ENCODE peak calls at places on chromosomes 3 and 15, in ten cellular contexts. C, R, A, S, X, Z, T, G, I and L are unnamed samples.
A peak's percentile ranks its signal among the peaks of the same experiment; 100 is the strongest.

GRCh38 chr3:188052229-188052965 is 101.6 kb upstream of the LPP start:
- DNase-seq in C (peak; percentile 20), T (no peak), S (peak; percentile 76), G (peak; percentile 86), I (no peak), Z (peak; percentile 65), R (no peak), X (peak; percentile 67), A (no peak), L (no peak)

GRCh38 chr3:196609343-196609775 is 30.1 kb upstream of the NRROS start:
- DNase-seq in G (peak; percentile 63), X (peak; percentile 95), A (peak; percentile 87), I (peak; percentile 92), T (peak; percentile 93), R (peak; percentile 98), S (peak; percentile 96), C (peak; percentile 62), Z (peak; percentile 97), L (peak; percentile 86)

GRCh38 chr3:175020101-175020500 is 161.0 kb downstream of the NAALADL2 start:
- DNase-seq in C (no peak), R (no peak), X (no peak), A (peak; percentile 37), I (no peak), Z (no peak), S (no peak), G (peak; percentile 27), T (no peak), L (no peak)

GRCh38 chr3:154898398-154898797 is 181.7 kb upstream of the MME start:
- DNase-seq in G (no peak), I (no peak), R (no peak), C (no peak), X (no peak), T (no peak), S (no peak), A (no peak), Z (no peak), L (no peak)

GRCh38 chr15:85621096-85621495 is 173.6 kb downstream of the KLHL25 start:
- DNase-seq in R (no peak), X (no peak), I (no peak), S (no peak), A (peak; percentile 86), G (peak; percentile 48), T (no peak), C (no peak), Z (no peak), L (no peak)

GRCh38 chr3:43287514-43287913 is 1.2 kb downstream of the SNRK start:
- DNase-seq in T (peak; percentile 33), R (no peak), I (peak; percentile 10), G (peak; percentile 13), A (peak; percentile 28), X (no peak), C (no peak), Z (no peak), S (peak; percentile 14), L (no peak)

GRCh38 chr3:1172642-1173041 is 79.8 kb downstream of the CNTN6 start:
- DNase-seq in I (no peak), R (no peak), T (no peak), C (no peak), X (no peak), G (no peak), A (no peak), S (no peak), Z (no peak), L (no peak)

GRCh38 chr15:26157081-26157480 is 294.0 kb upstream of the ATP10A start:
- DNase-seq in S (no peak), X (peak; percentile 46), C (no peak), G (no peak), T (no peak), I (no peak), Z (no peak), A (no peak), R (no peak), L (no peak)

GRCh38 chr3:116939091-116939490 is 229.5 kb downstream of the TUSC7 start:
- DNase-seq in I (no peak), X (no peak), C (no peak), A (no peak), R (no peak), S (no peak), Z (no peak), T (peak; percentile 17), G (no peak), L (no peak)

GRCh38 chr3:55329849-55330248 is 157.3 kb downstream of the WNT5A start:
- DNase-seq in S (no peak), C (peak; percentile 68), Z (no peak), G (peak; percentile 97), I (no peak), T (peak; percentile 78), A (peak; percentile 96), R (no peak), X (no peak), L (peak; percentile 68)

GRCh38 chr3:151011427-151011826 is 38.9 kb upstream of the CLRN1 start:
- DNase-seq in Z (no peak), C (peak; percentile 53), T (peak; percentile 40), S (no peak), A (peak; percentile 72), X (peak; percentile 82), I (no peak), R (no peak), G (peak; percentile 79), L (no peak)

GRCh38 chr3:79726795-79727194 is 41.0 kb downstream of the ROBO1 start:
- DNase-seq in T (no peak), G (no peak), Z (no peak), C (no peak), S (no peak), X (no peak), A (no peak), R (no peak), I (no peak), L (no peak)

GRCh38 chr3:182121424-182121823 is 409.7 kb downstream of the SOX2 start:
- DNase-seq in C (no peak), Z (no peak), A (no peak), X (peak; percentile 52), T (no peak), G (no peak), S (no peak), R (no peak), I (no peak), L (no peak)

GRCh38 chr3:188196232-188196990 is 42.5 kb downstream of the LPP start:
- DNase-seq in C (no peak), Z (no peak), S (no peak), X (no peak), A (peak; percentile 20), G (peak; percentile 69), I (no peak), R (no peak), T (no peak), L (no peak)

DNA sequence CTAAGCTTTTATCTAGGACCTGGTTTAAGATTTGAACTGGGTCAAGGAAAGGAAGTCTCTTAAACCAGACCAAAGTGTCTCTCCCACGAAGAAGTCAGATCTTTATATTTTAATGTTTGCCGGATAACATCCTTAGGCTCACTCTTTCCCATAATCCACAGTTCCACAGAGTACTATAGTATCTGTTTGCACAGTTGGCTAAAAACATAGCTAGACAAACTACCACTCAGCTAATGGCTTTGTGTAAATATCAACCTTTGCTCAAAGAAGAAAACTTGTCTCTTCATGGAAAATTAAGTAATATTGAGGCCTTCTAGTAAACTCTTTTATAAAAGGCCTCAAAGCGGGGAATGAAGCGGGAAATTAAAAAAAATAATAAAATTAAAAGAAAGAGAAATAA is 13.5 kb upstream of the SLC9C1 start:
- DNase-seq in Z (no peak), X (no peak), I (no peak), R (no peak), C (no peak), G (no peak), A (no peak), S (no peak), T (no peak), L (no peak)
- H3K4me2 ChIP-seq in Z (no peak overlapping the region), X (peak overlapping the region; percentile 14), I (no peak overlapping the region), R (no peak overlapping the region), C (no peak overlapping the region), G (no peak overlapping the region), A (no peak overlapping the region), S (no peak overlapping the region), T (no peak overlapping the region), L (no peak overlapping the region)

GRCh38 chr3:139329364-139329850 is 14.4 kb upstream of the MRPS22 start:
- DNase-seq in A (peak; percentile 91), R (peak; percentile 96), S (peak; percentile 94), X (peak; percentile 93), I (peak; percentile 72), Z (peak; percentile 99), G (peak; percentile 64), T (peak; percentile 85), C (peak; percentile 72), L (peak; percentile 94)
- H3K4me3 ChIP-seq in A (peak overlapping the region; percentile 30), R (peak overlapping the region; percentile 61), S (peak overlapping the region; percentile 44), X (peak overlapping the region; percentile 27), I (no peak overlapping the region), Z (peak overlapping the region; percentile 14), G (no peak overlapping the region), T (no peak overlapping the region), C (no peak overlapping the region), L (no peak overlapping the region)

DNA sequence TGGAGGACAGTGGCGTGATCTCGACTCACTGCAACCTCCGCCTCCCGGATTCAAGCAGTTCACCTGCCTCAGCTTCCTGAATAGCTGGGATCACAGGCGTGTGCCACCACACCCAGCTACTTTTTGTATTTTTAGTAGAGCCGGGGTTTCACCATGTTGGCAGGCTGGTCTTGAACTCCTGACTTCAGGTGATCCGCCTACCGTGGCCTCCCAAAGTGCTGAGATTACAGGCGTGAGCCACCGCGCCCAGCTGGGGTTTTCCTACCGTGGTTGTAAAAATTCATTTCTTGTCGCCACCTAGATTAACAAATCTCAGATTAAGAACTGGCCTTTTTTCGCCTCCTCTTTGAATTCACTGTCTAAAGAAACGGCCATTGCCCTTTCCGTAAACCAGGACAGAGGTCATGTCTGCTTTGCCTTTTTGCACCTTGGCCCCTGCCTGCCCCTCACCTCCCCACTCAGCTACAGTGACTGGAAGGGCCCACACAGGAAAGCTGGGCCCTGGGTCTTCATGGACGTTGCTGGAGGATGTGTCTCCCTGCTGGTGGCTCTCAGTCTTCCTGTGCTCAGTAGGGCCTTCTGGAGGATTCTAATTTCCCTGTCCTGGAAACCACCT is 17.2 kb downstream of the ZNF710 start:
- DNase-seq in C (no peak), A (no peak), S (no peak), T (no peak), I (no peak), R (no peak), X (no peak), Z (no peak), G (no peak), L (no peak)
- H4K20me1 ChIP-seq in C (no peaks in the 10 kb centered on the region), A (no peaks in the 10 kb centered on the region), S (no peaks in the 10 kb centered on the region), T (no peaks in the 10 kb centered on the region), I (peaks cover 5% of the 10 kb centered on the region), R (no peaks in the 10 kb centered on the region), X (peaks cover 90% of the 10 kb centered on the region), Z (no peaks in the 10 kb centered on the region), G (peaks cover 2% of the 10 kb centered on the region), L (no peaks in the 10 kb centered on the region)

DNA sequence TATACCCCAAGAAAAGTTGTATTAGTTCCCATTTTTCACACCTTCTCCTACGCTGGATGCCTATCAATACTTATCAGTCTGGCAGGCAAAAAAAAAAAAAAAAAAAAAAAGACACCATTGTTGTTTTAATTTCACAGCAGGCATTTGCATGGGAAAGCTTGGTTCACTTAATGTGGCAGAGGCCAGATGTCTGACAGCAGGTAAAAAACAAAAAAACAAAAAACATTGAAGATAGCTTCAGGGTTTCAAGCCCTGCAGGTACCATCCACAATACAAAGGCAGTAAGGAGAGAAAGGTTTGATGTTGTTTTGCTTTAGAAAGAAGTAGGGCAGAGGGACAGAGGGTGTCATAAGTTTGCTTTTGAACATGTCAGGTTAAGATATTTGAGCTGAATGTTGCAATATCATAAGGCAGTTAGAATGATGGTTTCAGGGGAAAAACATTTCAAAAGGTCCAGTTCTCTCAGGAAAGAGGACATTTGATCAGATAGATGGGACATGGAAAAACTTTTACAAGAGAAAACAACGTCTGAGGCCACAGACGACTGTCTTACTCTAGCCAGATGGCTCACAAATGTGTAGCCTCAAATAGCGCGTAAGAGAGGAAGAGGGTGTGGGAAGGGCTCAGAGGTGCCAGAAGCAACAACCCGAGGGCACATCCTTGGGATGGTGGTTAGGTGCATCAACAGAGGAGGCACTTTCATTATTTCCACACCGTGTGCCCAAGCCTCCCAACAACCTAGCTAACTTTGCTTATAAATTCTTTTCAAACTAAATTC is 25.7 kb downstream of the PCOLCE2 start:
- DNase-seq in A (peak; percentile 91), Z (no peak), R (no peak), X (peak; percentile 15), I (no peak), G (peak; percentile 65), T (peak; percentile 63), S (peak; percentile 77), C (peak; percentile 93), L (peak; percentile 61)
- H3K4me2 ChIP-seq in A (peak overlapping the region; percentile 83), Z (peak overlapping the region; percentile 58), R (no peak overlapping the region), X (peak overlapping the region; percentile 27), I (no peak overlapping the region), G (no peak overlapping the region), T (peak overlapping the region; percentile 62), S (peak overlapping the region; percentile 46), C (peak overlapping the region; percentile 78), L (peak overlapping the region; percentile 77)